ENCODE peak calls at places on chromosomes 11 and 22, in seven cellular contexts. One of them, this sample, is unnamed.

GRCh38 chr22:39518996-39519680 is 1.2 kb upstream of the ATF4 start:
- DNase-seq in LNCaP clone FGC: no peak
- DNase-seq in WERI-Rb-1: peak; percentile 62
- DNase-seq in body of pancreas: no peak
- DNase-seq in brain microvascular endothelial cell: peak; percentile 52
- DNase-seq in cardiac muscle cell: peak; percentile 42
- DNase-seq in IMR-90: peak; percentile 48
- DNase-seq in this sample: no peak

GRCh38 chr11:114259124-114259526 is 37.1 kb upstream of the NNMT start:
- DNase-seq in LNCaP clone FGC: no peak
- DNase-seq in WERI-Rb-1: no peak
- DNase-seq in body of pancreas: peak; percentile 73
- DNase-seq in brain microvascular endothelial cell: no peak
- DNase-seq in cardiac muscle cell: no peak
- DNase-seq in IMR-90: no peak
- DNase-seq in this sample: no peak

GRCh38 chr11:86551286-86551685 is 121.1 kb downstream of the ME3 start:
- DNase-seq in LNCaP clone FGC: peak; percentile 44
- DNase-seq in WERI-Rb-1: no peak
- DNase-seq in body of pancreas: no peak
- DNase-seq in brain microvascular endothelial cell: peak; percentile 88
- DNase-seq in cardiac muscle cell: peak; percentile 96
- DNase-seq in IMR-90: peak; percentile 95
- DNase-seq in this sample: no peak

GRCh38 chr22:37544955-37545702 is 15.2 kb upstream of the CDC42EP1 start:
- DNase-seq in LNCaP clone FGC: no peak
- DNase-seq in WERI-Rb-1: peak; percentile 73
- DNase-seq in body of pancreas: peak; percentile 92
- DNase-seq in brain microvascular endothelial cell: peak; percentile 54
- DNase-seq in cardiac muscle cell: peak; percentile 84
- DNase-seq in IMR-90: peak; percentile 58
- DNase-seq in this sample: peak; percentile 94

GRCh38 chr11:65225284-65226102 is 36.3 kb upstream of the POLA2 start:
- DNase-seq in LNCaP clone FGC: no peak
- DNase-seq in WERI-Rb-1: peak; percentile 81
- DNase-seq in body of pancreas: peak; percentile 77
- DNase-seq in brain microvascular endothelial cell: peak; percentile 35
- DNase-seq in cardiac muscle cell: peak; percentile 74
- DNase-seq in IMR-90: peak; percentile 52
- DNase-seq in this sample: peak; percentile 88

GRCh38 chr11:27291954-27292641 is 70.9 kb downstream of the CCDC34 start:
- DNase-seq in LNCaP clone FGC: no peak
- DNase-seq in WERI-Rb-1: no peak
- DNase-seq in body of pancreas: peak; percentile 60
- DNase-seq in brain microvascular endothelial cell: no peak
- DNase-seq in cardiac muscle cell: no peak
- DNase-seq in IMR-90: no peak
- DNase-seq in this sample: no peak

GRCh38 chr11:46222485-46223251 is 54.8 kb upstream of the CREB3L1 start:
- DNase-seq in LNCaP clone FGC: no peak
- DNase-seq in WERI-Rb-1: no peak
- DNase-seq in body of pancreas: no peak
- DNase-seq in brain microvascular endothelial cell: no peak
- DNase-seq in cardiac muscle cell: no peak
- DNase-seq in IMR-90: peak; percentile 7
- DNase-seq in this sample: no peak

GRCh38 chr11:15159085-15159484 is 44.4 kb downstream of the INSC start:
- DNase-seq in LNCaP clone FGC: no peak
- DNase-seq in WERI-Rb-1: no peak
- DNase-seq in body of pancreas: no peak
- DNase-seq in brain microvascular endothelial cell: peak; percentile 47
- DNase-seq in cardiac muscle cell: peak; percentile 29
- DNase-seq in IMR-90: peak; percentile 49
- DNase-seq in this sample: peak; percentile 62

GRCh38 chr11:61065955-61066638 is 36.2 kb upstream of the CD5 start:
- DNase-seq in LNCaP clone FGC: no peak
- DNase-seq in WERI-Rb-1: no peak
- DNase-seq in body of pancreas: no peak
- DNase-seq in brain microvascular endothelial cell: no peak
- DNase-seq in cardiac muscle cell: no peak
- DNase-seq in IMR-90: no peak
- DNase-seq in this sample: no peak

GRCh38 chr11:6099577-6099976 is 7.9 kb upstream of the OR56B4 start:
- DNase-seq in LNCaP clone FGC: no peak
- DNase-seq in WERI-Rb-1: no peak
- DNase-seq in body of pancreas: no peak
- DNase-seq in brain microvascular endothelial cell: no peak
- DNase-seq in cardiac muscle cell: no peak
- DNase-seq in IMR-90: no peak
- DNase-seq in this sample: peak; percentile 60

GRCh38 chr11:104967493-104968364 is 645 bp downstream of the CASP4 start:
- DNase-seq in LNCaP clone FGC: no peak
- DNase-seq in WERI-Rb-1: no peak
- DNase-seq in body of pancreas: no peak
- DNase-seq in brain microvascular endothelial cell: no peak
- DNase-seq in cardiac muscle cell: peak; percentile 21
- DNase-seq in IMR-90: peak; percentile 16
- DNase-seq in this sample: no peak

GRCh38 chr11:72904016-72904415 is 89.8 kb downstream of the ATG16L2 start:
- DNase-seq in LNCaP clone FGC: no peak
- DNase-seq in WERI-Rb-1: no peak
- DNase-seq in body of pancreas: no peak
- DNase-seq in brain microvascular endothelial cell: no peak
- DNase-seq in cardiac muscle cell: no peak
- DNase-seq in IMR-90: no peak
- DNase-seq in this sample: no peak

GRCh38 chr11:66011785-66012303 is at the start of gene CST6:
- DNase-seq in LNCaP clone FGC: no peak
- DNase-seq in WERI-Rb-1: no peak
- DNase-seq in body of pancreas: no peak
- DNase-seq in brain microvascular endothelial cell: no peak
- DNase-seq in cardiac muscle cell: no peak
- DNase-seq in IMR-90: no peak
- DNase-seq in this sample: peak; percentile 68

GRCh38 chr11:77819921-77820564 is 479 bp downstream of the RSF1 start:
- DNase-seq in LNCaP clone FGC: no peak
- DNase-seq in WERI-Rb-1: peak; percentile 64
- DNase-seq in body of pancreas: peak; percentile 46
- DNase-seq in brain microvascular endothelial cell: no peak
- DNase-seq in cardiac muscle cell: peak; percentile 39
- DNase-seq in IMR-90: peak; percentile 27
- DNase-seq in this sample: peak; percentile 83

GRCh38 chr11:108958446-108959123 is 293.7 kb downstream of the DDX10 start:
- DNase-seq in LNCaP clone FGC: no peak
- DNase-seq in WERI-Rb-1: no peak
- DNase-seq in body of pancreas: no peak
- DNase-seq in brain microvascular endothelial cell: peak; percentile 78
- DNase-seq in cardiac muscle cell: peak; percentile 43
- DNase-seq in IMR-90: peak; percentile 82
- DNase-seq in this sample: no peak

GRCh38 chr11:69644962-69645675 is 4.2 kb downstream of the CCND1 start:
- DNase-seq in LNCaP clone FGC: no peak
- DNase-seq in WERI-Rb-1: no peak
- DNase-seq in body of pancreas: no peak
- DNase-seq in brain microvascular endothelial cell: no peak
- DNase-seq in cardiac muscle cell: no peak
- DNase-seq in IMR-90: no peak
- DNase-seq in this sample: no peak

GRCh38 chr11:124674168-124674517 is 439 bp downstream of the SPA17 start:
- DNase-seq in LNCaP clone FGC: no peak
- DNase-seq in WERI-Rb-1: no peak
- DNase-seq in body of pancreas: no peak
- DNase-seq in brain microvascular endothelial cell: no peak
- DNase-seq in cardiac muscle cell: no peak
- DNase-seq in IMR-90: no peak
- DNase-seq in this sample: peak; percentile 20

GRCh38 chr11:44243633-44244343 is 66.2 kb downstream of the ALX4 start:
- DNase-seq in LNCaP clone FGC: no peak
- DNase-seq in WERI-Rb-1: no peak
- DNase-seq in body of pancreas: no peak
- DNase-seq in brain microvascular endothelial cell: peak; percentile 36
- DNase-seq in cardiac muscle cell: peak; percentile 92
- DNase-seq in IMR-90: peak; percentile 46
- DNase-seq in this sample: peak; percentile 94

GRCh38 chr22:46007848-46008261 is 30.9 kb upstream of the WNT7B start:
- DNase-seq in LNCaP clone FGC: no peak
- DNase-seq in WERI-Rb-1: no peak
- DNase-seq in body of pancreas: peak; percentile 69
- DNase-seq in brain microvascular endothelial cell: peak; percentile 62
- DNase-seq in cardiac muscle cell: peak; percentile 95
- DNase-seq in IMR-90: peak; percentile 87
- DNase-seq in this sample: no peak

GRCh38 chr11:1305063-1305495 is 4.4 kb downstream of the TOLLIP start:
- DNase-seq in LNCaP clone FGC: no peak
- DNase-seq in WERI-Rb-1: no peak
- DNase-seq in body of pancreas: peak; percentile 46
- DNase-seq in brain microvascular endothelial cell: no peak
- DNase-seq in cardiac muscle cell: no peak
- DNase-seq in IMR-90: no peak
- DNase-seq in this sample: no peak

GRCh38 chr11:1304376-1304775 is 5.1 kb downstream of the TOLLIP start:
- DNase-seq in LNCaP clone FGC: no peak
- DNase-seq in WERI-Rb-1: no peak
- DNase-seq in body of pancreas: peak; percentile 88
- DNase-seq in brain microvascular endothelial cell: no peak
- DNase-seq in cardiac muscle cell: no peak
- DNase-seq in IMR-90: no peak
- DNase-seq in this sample: no peak

GRCh38 chr11:1302461-1303073 is 6.9 kb downstream of the TOLLIP start:
- DNase-seq in LNCaP clone FGC: peak; percentile 37
- DNase-seq in WERI-Rb-1: no peak
- DNase-seq in body of pancreas: peak; percentile 67
- DNase-seq in brain microvascular endothelial cell: no peak
- DNase-seq in cardiac muscle cell: no peak
- DNase-seq in IMR-90: no peak
- DNase-seq in this sample: no peak

GRCh38 chr11:1303196-1303821 is 6.1 kb downstream of the TOLLIP start:
- DNase-seq in LNCaP clone FGC: peak; percentile 88
- DNase-seq in WERI-Rb-1: no peak
- DNase-seq in body of pancreas: peak; percentile 63
- DNase-seq in brain microvascular endothelial cell: no peak
- DNase-seq in cardiac muscle cell: no peak
- DNase-seq in IMR-90: no peak
- DNase-seq in this sample: peak; percentile 70

DNA sequence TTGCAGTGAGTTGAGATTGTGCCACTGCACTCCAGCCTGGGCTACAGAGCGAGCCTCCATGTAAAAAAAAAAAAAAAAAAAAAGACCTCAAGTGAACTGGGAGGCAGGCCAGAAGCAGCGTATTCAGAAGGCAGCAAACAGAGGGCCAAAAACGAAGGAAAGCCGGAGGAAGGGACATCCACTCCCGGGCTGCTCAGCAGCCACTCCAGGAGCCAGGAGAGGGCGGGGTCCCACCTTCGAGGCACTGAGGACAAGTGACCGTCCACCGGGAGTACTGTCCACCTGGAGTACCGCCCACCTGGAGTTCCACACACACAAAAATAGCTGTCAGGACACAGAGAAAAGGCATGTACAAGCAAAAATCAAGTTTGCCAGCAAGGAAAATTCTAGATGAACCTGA is 5.5 kb downstream of the TOLLIP start:
- DNase-seq in LNCaP clone FGC: no peak
- DNase-seq in WERI-Rb-1: no peak
- DNase-seq in body of pancreas: peak; percentile 89
- DNase-seq in brain microvascular endothelial cell: no peak
- DNase-seq in cardiac muscle cell: peak; percentile 17
- DNase-seq in IMR-90: no peak
- DNase-seq in this sample: no peak
- H3K4me3 ChIP-seq in LNCaP clone FGC: no peak overlapping the region
- H3K4me3 ChIP-seq in WERI-Rb-1: no peak overlapping the region
- H3K4me3 ChIP-seq in body of pancreas: no peak overlapping the region
- H3K4me3 ChIP-seq in brain microvascular endothelial cell: no peak overlapping the region
- H3K4me3 ChIP-seq in cardiac muscle cell: no peak overlapping the region
- H3K4me3 ChIP-seq in IMR-90: no peak overlapping the region
- H3K4me3 ChIP-seq in this sample: no peak overlapping the region

GRCh38 chr11:7977251-7977917 is 9.8 kb upstream of the EIF3F start:
- DNase-seq in LNCaP clone FGC: no peak
- DNase-seq in WERI-Rb-1: no peak
- DNase-seq in body of pancreas: no peak
- DNase-seq in brain microvascular endothelial cell: peak; percentile 74
- DNase-seq in cardiac muscle cell: peak; percentile 73
- DNase-seq in IMR-90: peak; percentile 97
- DNase-seq in this sample: peak; percentile 50
- H3K4me3 ChIP-seq in LNCaP clone FGC: no peak overlapping the region
- H3K4me3 ChIP-seq in WERI-Rb-1: no peak overlapping the region
- H3K4me3 ChIP-seq in body of pancreas: no peak overlapping the region
- H3K4me3 ChIP-seq in brain microvascular endothelial cell: no peak overlapping the region
- H3K4me3 ChIP-seq in cardiac muscle cell: no peak overlapping the region
- H3K4me3 ChIP-seq in IMR-90: no peak overlapping the region
- H3K4me3 ChIP-seq in this sample: no peak overlapping the region

DNA sequence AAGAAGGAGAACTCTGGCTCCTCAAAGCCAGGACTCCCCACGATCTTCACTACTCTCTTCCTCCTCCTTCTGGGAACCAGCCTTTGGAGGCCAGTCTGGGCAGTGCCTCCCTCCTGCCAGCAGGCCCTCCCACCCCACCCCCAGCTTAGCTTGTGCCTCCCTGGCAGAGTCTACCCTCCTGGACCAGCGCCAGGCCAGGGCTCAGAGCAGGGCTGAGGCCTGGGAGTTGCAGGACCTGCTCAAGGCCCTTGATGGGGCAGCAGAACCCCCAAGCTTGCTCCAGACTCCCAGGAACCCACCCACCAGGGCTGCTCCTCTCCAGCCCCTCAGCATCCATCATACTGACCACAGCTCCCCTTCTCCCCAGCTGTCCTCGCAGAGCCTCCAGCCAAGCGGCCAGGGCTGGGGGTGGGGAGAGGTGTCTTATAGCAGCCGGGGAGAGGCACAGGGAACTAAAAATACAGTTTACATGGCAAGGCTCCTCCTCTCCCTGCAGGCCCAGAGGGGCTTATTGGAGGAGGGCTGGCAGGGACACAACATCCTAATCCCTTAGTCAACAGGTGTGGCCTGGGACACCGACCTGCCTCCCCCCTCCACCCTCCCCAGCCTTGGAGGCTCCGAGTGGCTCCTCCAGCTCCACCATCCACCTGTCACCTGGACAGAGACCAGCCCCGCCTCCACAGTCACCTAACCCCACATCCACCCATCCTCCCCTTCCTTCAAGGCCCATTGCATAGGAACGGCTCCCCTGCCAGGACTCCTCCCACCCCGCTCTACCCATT is 5.2 kb upstream of the MB start:
- DNase-seq in LNCaP clone FGC: peak; percentile 100
- DNase-seq in WERI-Rb-1: peak; percentile 61
- DNase-seq in body of pancreas: peak; percentile 54
- DNase-seq in brain microvascular endothelial cell: no peak
- DNase-seq in cardiac muscle cell: no peak
- DNase-seq in IMR-90: no peak
- DNase-seq in this sample: peak; percentile 38
- H3K4me3 ChIP-seq in LNCaP clone FGC: peak overlapping the region; percentile 36
- H3K4me3 ChIP-seq in WERI-Rb-1: no peak overlapping the region
- H3K4me3 ChIP-seq in body of pancreas: no peak overlapping the region
- H3K4me3 ChIP-seq in brain microvascular endothelial cell: no peak overlapping the region
- H3K4me3 ChIP-seq in cardiac muscle cell: peak overlapping the region; percentile 15
- H3K4me3 ChIP-seq in IMR-90: no peak overlapping the region
- H3K4me3 ChIP-seq in this sample: no peak overlapping the region

DNA sequence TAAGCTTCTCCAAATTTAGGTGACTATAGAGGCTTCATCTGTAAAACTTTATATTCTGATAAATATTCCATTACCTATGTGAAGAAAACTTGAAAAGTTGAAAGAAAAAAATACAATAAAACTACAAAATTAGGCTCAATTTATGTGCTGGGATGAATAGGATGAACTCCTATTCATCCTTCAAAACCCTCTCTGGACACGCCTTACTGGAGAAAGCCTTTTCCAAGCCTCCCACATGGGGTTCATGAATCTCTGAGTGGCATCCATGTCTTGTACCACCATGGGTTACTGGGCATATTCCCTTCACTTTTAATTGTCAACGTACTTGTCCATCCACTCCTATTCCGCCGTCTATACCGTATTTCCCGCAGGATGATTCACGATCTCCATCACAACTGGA is 55.7 kb downstream of the MN1 start:
- DNase-seq in LNCaP clone FGC: no peak
- DNase-seq in WERI-Rb-1: no peak
- DNase-seq in body of pancreas: no peak
- DNase-seq in brain microvascular endothelial cell: no peak
- DNase-seq in cardiac muscle cell: no peak
- DNase-seq in IMR-90: no peak
- DNase-seq in this sample: no peak
- H3K4me3 ChIP-seq in LNCaP clone FGC: no peak overlapping the region
- H3K4me3 ChIP-seq in WERI-Rb-1: no peak overlapping the region
- H3K4me3 ChIP-seq in body of pancreas: no peak overlapping the region
- H3K4me3 ChIP-seq in brain microvascular endothelial cell: no peak overlapping the region
- H3K4me3 ChIP-seq in cardiac muscle cell: no peak overlapping the region
- H3K4me3 ChIP-seq in IMR-90: no peak overlapping the region
- H3K4me3 ChIP-seq in this sample: no peak overlapping the region